ENCODE peak calls at places on chromosomes 2 and 18, in seven cellular contexts. W is breast epithelium, A is GM23338, T is endothelial cell of umbilical vein, G is stomach, S is HCT116, X is HL-60. F is an unnamed sample.

GRCh38 chr2:219065484-219065883 is 4.8 kb upstream of the IHH start:
- DNase-seq in W (no peak), A (no peak), T (no peak), G (no peak), S (no peak), X (no peak), F (no peak)

GRCh38 chr2:160041091-160041490 is 21.3 kb downstream of the PLA2R1 start:
- DNase-seq in W (no peak), A (no peak), T (peak), G (no peak), S (no peak), X (no peak), F (no peak)

GRCh38 chr2:100894531-100895156 is 74.7 kb downstream of the NPAS2 start:
- DNase-seq in W (no peak), A (no peak), T (no peak), G (no peak), S (no peak), X (no peak), F (no peak)

GRCh38 chr2:122341007-122341406 is 585.6 kb downstream of the TSN start:
- DNase-seq in W (no peak), A (no peak), T (no peak), G (no peak), S (no peak), X (no peak), F (no peak)

GRCh38 chr2:145846986-145847385 is 1327.1 kb upstream of the ZEB2 start:
- DNase-seq in W (no peak), A (no peak), T (no peak), G (no peak), S (no peak), X (no peak), F (no peak)

GRCh38 chr2:72326759-72327158 is 179.1 kb upstream of the CYP26B1 start:
- DNase-seq in W (no peak), A (no peak), T (no peak), G (no peak), S (no peak), X (no peak), F (no peak)

GRCh38 chr2:102872388-102872787 is 110.6 kb downstream of the TMEM182 start:
- DNase-seq in W (no peak), A (peak), T (no peak), G (no peak), S (peak), X (no peak), F (no peak)

GRCh38 chr2:197710424-197711042 is 5.4 kb downstream of the MARS2 start:
- DNase-seq in W (no peak), A (no peak), T (no peak), G (no peak), S (no peak), X (no peak), F (peak)

GRCh38 chr18:76348267-76349066 is 146.6 kb downstream of the ZNF516 start:
- DNase-seq in W (no peak), A (no peak), T (no peak), G (peak), S (no peak), X (no peak), F (no peak)

GRCh38 chr2:149483004-149483605 is 104.5 kb downstream of the MMADHC start:
- DNase-seq in W (no peak), A (no peak), T (no peak), G (no peak), S (no peak), X (no peak), F (no peak)

GRCh38 chr2:26861610-26862224 is 13.8 kb downstream of the DPYSL5 start:
- DNase-seq in W (no peak), A (no peak), T (no peak), G (no peak), S (no peak), X (no peak), F (no peak)

GRCh38 chr2:98768765-98769476 is 38.0 kb upstream of the MGAT4A start:
- DNase-seq in W (no peak), A (no peak), T (peak), G (no peak), S (no peak), X (no peak), F (no peak)

GRCh38 chr2:239678186-239678490 is 277.3 kb upstream of the HDAC4 start:
- DNase-seq in W (no peak), A (no peak), T (no peak), G (no peak), S (no peak), X (no peak), F (no peak)

GRCh38 chr2:172480301-172481218 is 53.2 kb downstream of the ITGA6 start:
- DNase-seq in W (no peak), A (no peak), T (peak), G (no peak), S (no peak), X (no peak), F (no peak)

GRCh38 chr18:33802955-33803354 is 224.9 kb downstream of the ASXL3 start:
- DNase-seq in W (no peak), A (no peak), T (no peak), G (peak), S (no peak), X (no peak), F (no peak)

GRCh38 chr2:217993817-217994459 is 8.9 kb downstream of the TNS1 start:
- DNase-seq in W (no peak), A (peak), T (peak), G (peak), S (no peak), X (peak), F (peak)

GRCh38 chr2:2751715-2752315 is 420.7 kb upstream of the MYT1L start:
- DNase-seq in W (no peak), A (no peak), T (no peak), G (no peak), S (no peak), X (no peak), F (no peak)

GRCh38 chr2:111633139-111633538 is 250.9 kb downstream of the ANAPC1 start:
- DNase-seq in W (no peak), A (no peak), T (no peak), G (no peak), S (no peak), X (no peak), F (no peak)

GRCh38 chr18:37182340-37183135 is 353.6 kb downstream of the KIAA1328 start:
- DNase-seq in W (no peak), A (no peak), T (no peak), G (no peak), S (no peak), X (no peak), F (no peak)

GRCh38 chr2:23497063-23497462 is 112.1 kb downstream of the KLHL29 start:
- DNase-seq in W (no peak), A (peak), T (peak), G (no peak), S (no peak), X (peak), F (no peak)

GRCh38 chr2:19114754-19115231 is 243.6 kb downstream of the OSR1 start:
- DNase-seq in W (no peak), A (no peak), T (no peak), G (no peak), S (no peak), X (no peak), F (no peak)

GRCh38 chr2:234913208-234913626 is 38.6 kb upstream of the SH3BP4 start:
- DNase-seq in W (no peak), A (no peak), T (no peak), G (no peak), S (no peak), X (no peak), F (no peak)

GRCh38 chr2:199738723-199739412 is 112.1 kb downstream of the FTCDNL1 start:
- DNase-seq in W (no peak), A (no peak), T (no peak), G (no peak), S (no peak), X (peak), F (no peak)

GRCh38 chr2:233866479-233866878 is 1.7 kb downstream of the MSL3B start:
- DNase-seq in W (no peak), A (no peak), T (no peak), G (no peak), S (no peak), X (no peak), F (no peak)

GRCh38 chr2:74423226-74424095 is 1.9 kb downstream of the WDR54 start:
- DNase-seq in W (no peak), A (no peak), T (no peak), G (no peak), S (no peak), X (no peak), F (no peak)
- TF ChIP-seq POLR2AphosphoS5 in W (no peak), A (no peak), T (no peak), G (no peak), S (no peak), X (no peak), F (no peak)

DNA sequence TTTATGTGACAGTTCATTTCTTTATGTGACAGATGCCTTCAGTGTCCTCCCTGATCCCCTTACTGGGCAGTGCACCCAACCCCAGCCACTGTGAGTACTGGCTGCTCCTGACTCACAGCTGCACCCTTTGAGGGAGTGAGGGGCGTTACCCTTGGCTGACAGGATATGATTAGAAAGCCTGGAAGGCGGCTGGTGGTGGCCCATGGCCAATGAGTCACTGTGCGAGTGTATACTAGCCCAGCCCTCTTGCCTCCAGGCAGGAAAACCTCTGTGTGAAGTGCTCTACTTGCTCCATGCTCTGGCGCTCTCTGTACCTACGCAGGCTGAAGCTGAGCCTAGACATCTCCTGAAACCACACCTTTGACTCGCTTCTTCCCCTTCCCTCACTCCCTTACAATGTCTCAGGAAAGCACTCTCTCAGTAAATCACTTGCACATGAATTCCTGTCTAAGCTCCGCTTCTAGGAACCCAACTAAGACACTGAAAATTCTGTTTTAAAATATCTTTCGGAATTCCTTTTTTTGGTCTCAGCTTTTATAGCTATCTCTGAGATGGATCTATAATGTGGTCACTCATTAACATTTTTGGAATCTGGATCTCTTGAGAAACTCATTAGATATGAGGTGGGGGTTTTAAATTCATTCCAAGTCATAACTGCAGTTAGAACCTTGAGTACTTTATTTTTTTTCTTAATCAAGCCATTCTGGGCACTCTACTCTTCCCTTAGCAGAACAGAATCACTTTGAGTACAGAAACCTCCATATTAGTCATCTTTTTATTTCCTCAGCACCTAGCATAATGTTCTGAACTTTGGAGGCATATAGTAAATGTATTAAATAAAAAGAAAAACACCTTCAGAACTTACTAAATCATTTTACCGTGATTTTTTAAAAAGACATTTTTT is 25.3 kb upstream of the STAM2 start:
- DNase-seq in W (no peak), A (peak), T (peak), G (peak), S (peak), X (no peak), F (no peak)
- TF ChIP-seq POLR2AphosphoS5 in W (no peak), A (no peak), T (peak), G (peak), S (peak), X (no peak), F (no peak)

GRCh38 chr18:48776641-48777025 is 174.1 kb downstream of the SMAD7 start:
- DNase-seq in W (no peak), A (no peak), T (no peak), G (no peak), S (no peak), X (no peak), F (no peak)
- TF ChIP-seq POLR2AphosphoS5 in W (no peak), A (no peak), T (no peak), G (no peak), S (no peak), X (no peak), F (no peak)

GRCh38 chr2:144519934-144520717 is at the start of gene ZEB2:
- DNase-seq in W (no peak), A (peak), T (peak), G (no peak), S (peak), X (peak), F (no peak)
- TF ChIP-seq POLR2AphosphoS5 in W (peak), A (no peak), T (peak), G (peak), S (no peak), X (peak), F (no peak)

GRCh38 chr18:9260388-9261380 is 73.9 kb upstream of the TWSG1 start:
- DNase-seq in W (no peak), A (no peak), T (no peak), G (no peak), S (no peak), X (no peak), F (no peak)
- TF ChIP-seq POLR2AphosphoS5 in W (no peak), A (no peak), T (no peak), G (no peak), S (no peak), X (no peak), F (no peak)

GRCh38 chr2:221429741-221430491 is 142.2 kb downstream of the EPHA4 start:
- DNase-seq in W (no peak), A (no peak), T (peak), G (peak), S (no peak), X (no peak), F (no peak)
- TF ChIP-seq POLR2AphosphoS5 in W (no peak), A (no peak), T (no peak), G (no peak), S (no peak), X (no peak), F (no peak)

DNA sequence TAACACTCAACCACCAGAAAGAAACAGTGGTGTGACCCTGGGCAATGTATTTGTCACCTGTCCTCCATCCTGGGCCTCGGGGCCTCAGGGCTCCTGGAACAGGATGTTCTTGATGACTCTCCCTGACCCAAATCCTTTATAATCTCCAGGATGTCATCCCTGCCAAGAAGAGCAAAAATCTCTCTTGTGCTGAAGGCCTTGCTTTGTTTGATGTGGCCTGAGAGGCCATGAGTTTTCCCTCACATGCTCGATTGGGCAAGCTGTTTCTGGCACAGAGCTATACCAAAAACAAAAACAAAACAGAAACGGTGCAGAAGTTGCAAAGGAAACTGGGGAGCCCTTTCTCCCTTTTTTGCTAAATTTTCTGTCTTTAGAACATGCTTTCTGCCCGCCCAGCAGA is 35.7 kb upstream of the ST3GAL5 start:
- DNase-seq in W (peak), A (no peak), T (peak), G (no peak), S (no peak), X (no peak), F (no peak)
- TF ChIP-seq POLR2AphosphoS5 in W (peak), A (no peak), T (no peak), G (peak), S (no peak), X (no peak), F (no peak)

GRCh38 chr2:231708773-231709635 is 679 bp downstream of the PTMA start:
- DNase-seq in W (no peak), A (no peak), T (peak), G (peak), S (no peak), X (no peak), F (no peak)
- TF ChIP-seq POLR2AphosphoS5 in W (no peak), A (no peak), T (peak), G (no peak), S (peak), X (peak), F (peak)

GRCh38 chr18:79458131-79458838 is 62.6 kb downstream of the NFATC1 start:
- DNase-seq in W (no peak), A (no peak), T (peak), G (peak), S (peak), X (no peak), F (no peak)
- TF ChIP-seq POLR2AphosphoS5 in W (no peak), A (no peak), T (peak), G (peak), S (no peak), X (no peak), F (no peak)

GRCh38 chr2:106026271-106027190 is 167.6 kb downstream of the UXS1 start:
- DNase-seq in W (no peak), A (no peak), T (no peak), G (no peak), S (no peak), X (no peak), F (no peak)

GRCh38 chr2:106032676-106033075 is 161.4 kb downstream of the UXS1 start:
- DNase-seq in W (no peak), A (no peak), T (peak), G (no peak), S (no peak), X (no peak), F (no peak)

GRCh38 chr2:106034325-106034724 is 159.8 kb downstream of the UXS1 start:
- DNase-seq in W (no peak), A (no peak), T (no peak), G (no peak), S (no peak), X (no peak), F (no peak)

GRCh38 chr2:106028192-106028591 is 165.9 kb downstream of the UXS1 start:
- DNase-seq in W (no peak), A (no peak), T (no peak), G (no peak), S (no peak), X (no peak), F (no peak)

DNA sequence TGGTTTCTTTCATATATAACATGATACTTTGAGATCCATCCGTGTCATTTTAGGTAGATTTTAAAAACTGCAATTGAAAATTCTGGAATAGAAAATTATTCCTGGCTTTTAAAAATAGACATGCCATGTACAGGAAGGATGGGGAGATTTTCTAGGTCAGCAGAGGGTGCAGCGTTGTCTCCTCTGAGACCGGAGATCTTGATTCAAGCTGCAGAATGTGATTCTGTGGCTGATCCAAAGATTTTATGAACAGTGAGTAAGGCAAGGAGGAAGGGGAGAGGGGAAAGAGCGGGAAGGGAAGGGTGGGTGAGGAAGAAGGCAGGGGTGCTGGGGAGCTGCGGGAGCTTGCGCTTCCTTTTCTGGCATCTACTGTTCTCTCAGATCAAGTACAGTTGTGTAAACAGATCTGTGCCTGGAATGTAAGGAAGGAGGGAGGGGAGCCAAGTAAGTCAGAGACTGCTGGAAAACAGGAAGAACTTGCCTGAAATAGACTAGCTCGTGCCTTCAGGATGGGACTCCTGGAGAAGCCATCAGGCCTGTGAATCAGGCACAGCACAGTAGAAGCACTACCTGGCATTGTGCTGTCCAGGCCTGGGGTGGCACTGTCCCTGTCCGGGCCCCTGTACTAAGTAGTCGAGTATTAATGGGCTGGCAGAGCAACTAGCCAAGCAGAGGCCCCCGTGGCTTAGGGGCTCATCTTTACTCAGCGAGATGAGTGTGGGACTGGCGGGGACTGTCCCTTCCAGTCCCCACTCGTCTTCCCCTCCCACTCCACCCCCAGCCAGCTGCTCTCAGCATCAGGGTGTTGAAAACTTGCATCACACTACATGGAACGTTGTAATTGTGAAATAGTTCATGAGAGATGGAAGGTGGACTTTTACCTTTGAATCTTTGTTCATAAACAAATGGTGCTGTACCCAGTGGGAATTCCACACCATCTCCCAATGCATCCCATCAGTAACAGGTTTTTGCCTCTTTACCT is 163.5 kb downstream of the UXS1 start:
- DNase-seq in W (no peak), A (no peak), T (peak), G (no peak), S (no peak), X (peak), F (peak)
- TF ChIP-seq POLR2AphosphoS5 in W (no peak), A (no peak), T (no peak), G (peak), S (no peak), X (no peak), F (no peak)